ENCODE peak calls at places on chromosomes 16 and 17, in ten cellular contexts. One of them, this sample, is unnamed.
A peak's percentile ranks its signal among the peaks of the same experiment; 100 is the strongest.

GRCh38 chr17:2181206-2181983 is 122.2 kb downstream of the SMG6 start:
- DNase-seq in right lobe of liver: peak; percentile 35
- DNase-seq in RWPE2: no peak
- DNase-seq in neural progenitor cell: peak; percentile 38
- DNase-seq in sigmoid colon: peak; percentile 94
- DNase-seq in ovary: peak; percentile 76
- DNase-seq in testis: peak; percentile 65
- DNase-seq in cardiac muscle cell: peak; percentile 84
- DNase-seq in GM23248: peak; percentile 97
- DNase-seq in H1: no peak
- DNase-seq in this sample: no peak

GRCh38 chr17:67566656-67567055 is 151.1 kb upstream of the NOL11 start:
- DNase-seq in GM23248: no peak
- DNase-seq in cardiac muscle cell: no peak
- DNase-seq in H1: no peak
- DNase-seq in right lobe of liver: no peak
- DNase-seq in RWPE2: no peak
- DNase-seq in sigmoid colon: no peak
- DNase-seq in ovary: no peak
- DNase-seq in testis: no peak
- DNase-seq in neural progenitor cell: no peak
- DNase-seq in this sample: no peak

GRCh38 chr17:34703533-34703932 is 124.2 kb downstream of the TMEM132E start:
- DNase-seq in H1: no peak
- DNase-seq in GM23248: peak; percentile 60
- DNase-seq in cardiac muscle cell: peak; percentile 92
- DNase-seq in RWPE2: no peak
- DNase-seq in testis: peak; percentile 73
- DNase-seq in right lobe of liver: peak; percentile 25
- DNase-seq in ovary: no peak
- DNase-seq in sigmoid colon: no peak
- DNase-seq in neural progenitor cell: peak; percentile 96
- DNase-seq in this sample: no peak

GRCh38 chr17:64057701-64058263 is 37.3 kb upstream of the ICAM2 start:
- DNase-seq in GM23248: no peak
- DNase-seq in H1: no peak
- DNase-seq in cardiac muscle cell: no peak
- DNase-seq in RWPE2: no peak
- DNase-seq in sigmoid colon: no peak
- DNase-seq in testis: no peak
- DNase-seq in ovary: no peak
- DNase-seq in right lobe of liver: no peak
- DNase-seq in neural progenitor cell: no peak
- DNase-seq in this sample: no peak

GRCh38 chr16:66446737-66447136 is 19.6 kb downstream of the BEAN1 start:
- DNase-seq in testis: no peak
- DNase-seq in right lobe of liver: peak; percentile 63
- DNase-seq in GM23248: no peak
- DNase-seq in sigmoid colon: peak; percentile 38
- DNase-seq in cardiac muscle cell: no peak
- DNase-seq in RWPE2: no peak
- DNase-seq in neural progenitor cell: no peak
- DNase-seq in ovary: no peak
- DNase-seq in H1: no peak
- DNase-seq in this sample: peak; percentile 32

GRCh38 chr17:43940630-43941029 is 1.6 kb downstream of the PPY start:
- DNase-seq in neural progenitor cell: peak; percentile 77
- DNase-seq in testis: peak; percentile 36
- DNase-seq in RWPE2: no peak
- DNase-seq in GM23248: peak; percentile 59
- DNase-seq in ovary: no peak
- DNase-seq in H1: no peak
- DNase-seq in sigmoid colon: no peak
- DNase-seq in right lobe of liver: no peak
- DNase-seq in cardiac muscle cell: peak; percentile 81
- DNase-seq in this sample: no peak

GRCh38 chr17:74842599-74843351 is 16.9 kb downstream of the GRIN2C start:
- DNase-seq in sigmoid colon: no peak
- DNase-seq in H1: no peak
- DNase-seq in RWPE2: no peak
- DNase-seq in cardiac muscle cell: peak; percentile 79
- DNase-seq in neural progenitor cell: peak; percentile 89
- DNase-seq in right lobe of liver: peak; percentile 79
- DNase-seq in testis: peak; percentile 79
- DNase-seq in ovary: peak; percentile 81
- DNase-seq in GM23248: peak; percentile 85
- DNase-seq in this sample: no peak

GRCh38 chr17:17845046-17845775 is 8.4 kb upstream of the SREBF1 start:
- DNase-seq in sigmoid colon: no peak
- DNase-seq in ovary: peak; percentile 31
- DNase-seq in H1: no peak
- DNase-seq in neural progenitor cell: no peak
- DNase-seq in RWPE2: no peak
- DNase-seq in right lobe of liver: no peak
- DNase-seq in testis: no peak
- DNase-seq in cardiac muscle cell: no peak
- DNase-seq in GM23248: no peak
- DNase-seq in this sample: no peak

GRCh38 chr16:14199199-14199598 is 128.1 kb downstream of the MRTFB start:
- DNase-seq in GM23248: no peak
- DNase-seq in cardiac muscle cell: no peak
- DNase-seq in right lobe of liver: no peak
- DNase-seq in neural progenitor cell: no peak
- DNase-seq in H1: no peak
- DNase-seq in testis: no peak
- DNase-seq in ovary: no peak
- DNase-seq in sigmoid colon: no peak
- DNase-seq in RWPE2: no peak
- DNase-seq in this sample: no peak

GRCh38 chr17:74512624-74513084 is 18.6 kb downstream of the CD300LB start:
- DNase-seq in RWPE2: no peak
- DNase-seq in cardiac muscle cell: peak; percentile 1
- DNase-seq in H1: no peak
- DNase-seq in right lobe of liver: no peak
- DNase-seq in sigmoid colon: no peak
- DNase-seq in testis: no peak
- DNase-seq in neural progenitor cell: no peak
- DNase-seq in GM23248: peak; percentile 94
- DNase-seq in ovary: no peak
- DNase-seq in this sample: no peak

GRCh38 chr17:18070861-18071340 is 16.8 kb upstream of the DRG2 start:
- DNase-seq in ovary: no peak
- DNase-seq in sigmoid colon: no peak
- DNase-seq in testis: no peak
- DNase-seq in GM23248: peak; percentile 68
- DNase-seq in cardiac muscle cell: peak; percentile 34
- DNase-seq in neural progenitor cell: peak; percentile 49
- DNase-seq in right lobe of liver: no peak
- DNase-seq in RWPE2: no peak
- DNase-seq in H1: no peak
- DNase-seq in this sample: no peak

GRCh38 chr17:16519021-16519420 is 27.0 kb upstream of the LRRC75A start:
- DNase-seq in RWPE2: no peak
- DNase-seq in testis: no peak
- DNase-seq in GM23248: no peak
- DNase-seq in H1: no peak
- DNase-seq in cardiac muscle cell: no peak
- DNase-seq in neural progenitor cell: no peak
- DNase-seq in sigmoid colon: no peak
- DNase-seq in ovary: no peak
- DNase-seq in right lobe of liver: no peak
- DNase-seq in this sample: no peak

GRCh38 chr16:67779256-67780014 is 26.9 kb downstream of the RANBP10 start:
- DNase-seq in RWPE2: no peak
- DNase-seq in neural progenitor cell: no peak
- DNase-seq in sigmoid colon: no peak
- DNase-seq in right lobe of liver: no peak
- DNase-seq in GM23248: no peak
- DNase-seq in H1: no peak
- DNase-seq in cardiac muscle cell: no peak
- DNase-seq in ovary: no peak
- DNase-seq in testis: no peak
- DNase-seq in this sample: no peak

GRCh38 chr16:8958344-8958808 is 5.3 kb downstream of the USP7 start:
- DNase-seq in neural progenitor cell: peak; percentile 32
- DNase-seq in RWPE2: no peak
- DNase-seq in ovary: no peak
- DNase-seq in right lobe of liver: no peak
- DNase-seq in testis: peak; percentile 35
- DNase-seq in GM23248: peak; percentile 92
- DNase-seq in cardiac muscle cell: no peak
- DNase-seq in sigmoid colon: peak; percentile 76
- DNase-seq in H1: no peak
- DNase-seq in this sample: peak; percentile 79
- H3K4me3 ChIP-seq in neural progenitor cell: no peak overlapping the region
- H3K4me3 ChIP-seq in RWPE2: no peak overlapping the region
- H3K4me3 ChIP-seq in ovary: no peak overlapping the region
- H3K4me3 ChIP-seq in right lobe of liver: no peak overlapping the region
- H3K4me3 ChIP-seq in testis: no peak overlapping the region
- H3K4me3 ChIP-seq in GM23248: peak overlapping the region; percentile 47
- H3K4me3 ChIP-seq in cardiac muscle cell: no peak overlapping the region
- H3K4me3 ChIP-seq in sigmoid colon: no peak overlapping the region
- H3K4me3 ChIP-seq in H1: no peak overlapping the region
- H3K4me3 ChIP-seq in this sample: peak overlapping the region; percentile 48

GRCh38 chr17:48556534-48557401 is 11.9 kb upstream of the HOXB2 start:
- DNase-seq in testis: no peak
- DNase-seq in GM23248: peak; percentile 42
- DNase-seq in H1: no peak
- DNase-seq in sigmoid colon: no peak
- DNase-seq in RWPE2: no peak
- DNase-seq in neural progenitor cell: no peak
- DNase-seq in right lobe of liver: no peak
- DNase-seq in ovary: no peak
- DNase-seq in cardiac muscle cell: no peak
- DNase-seq in this sample: no peak

GRCh38 chr17:48559609-48560451 is 14.9 kb upstream of the HOXB2 start:
- DNase-seq in ovary: no peak
- DNase-seq in right lobe of liver: no peak
- DNase-seq in H1: no peak
- DNase-seq in RWPE2: no peak
- DNase-seq in neural progenitor cell: no peak
- DNase-seq in testis: no peak
- DNase-seq in sigmoid colon: no peak
- DNase-seq in cardiac muscle cell: no peak
- DNase-seq in GM23248: no peak
- DNase-seq in this sample: no peak

GRCh38 chr17:48558057-48558456 is 13.1 kb upstream of the HOXB2 start:
- DNase-seq in H1: no peak
- DNase-seq in ovary: no peak
- DNase-seq in right lobe of liver: no peak
- DNase-seq in cardiac muscle cell: no peak
- DNase-seq in testis: no peak
- DNase-seq in neural progenitor cell: no peak
- DNase-seq in RWPE2: no peak
- DNase-seq in GM23248: no peak
- DNase-seq in sigmoid colon: peak; percentile 73
- DNase-seq in this sample: no peak

GRCh38 chr17:48560452-48560817 is 15.5 kb upstream of the HOXB2 start:
- DNase-seq in GM23248: no peak
- DNase-seq in cardiac muscle cell: no peak
- DNase-seq in H1: no peak
- DNase-seq in sigmoid colon: no peak
- DNase-seq in right lobe of liver: no peak
- DNase-seq in ovary: no peak
- DNase-seq in testis: no peak
- DNase-seq in neural progenitor cell: no peak
- DNase-seq in RWPE2: no peak
- DNase-seq in this sample: no peak

DNA sequence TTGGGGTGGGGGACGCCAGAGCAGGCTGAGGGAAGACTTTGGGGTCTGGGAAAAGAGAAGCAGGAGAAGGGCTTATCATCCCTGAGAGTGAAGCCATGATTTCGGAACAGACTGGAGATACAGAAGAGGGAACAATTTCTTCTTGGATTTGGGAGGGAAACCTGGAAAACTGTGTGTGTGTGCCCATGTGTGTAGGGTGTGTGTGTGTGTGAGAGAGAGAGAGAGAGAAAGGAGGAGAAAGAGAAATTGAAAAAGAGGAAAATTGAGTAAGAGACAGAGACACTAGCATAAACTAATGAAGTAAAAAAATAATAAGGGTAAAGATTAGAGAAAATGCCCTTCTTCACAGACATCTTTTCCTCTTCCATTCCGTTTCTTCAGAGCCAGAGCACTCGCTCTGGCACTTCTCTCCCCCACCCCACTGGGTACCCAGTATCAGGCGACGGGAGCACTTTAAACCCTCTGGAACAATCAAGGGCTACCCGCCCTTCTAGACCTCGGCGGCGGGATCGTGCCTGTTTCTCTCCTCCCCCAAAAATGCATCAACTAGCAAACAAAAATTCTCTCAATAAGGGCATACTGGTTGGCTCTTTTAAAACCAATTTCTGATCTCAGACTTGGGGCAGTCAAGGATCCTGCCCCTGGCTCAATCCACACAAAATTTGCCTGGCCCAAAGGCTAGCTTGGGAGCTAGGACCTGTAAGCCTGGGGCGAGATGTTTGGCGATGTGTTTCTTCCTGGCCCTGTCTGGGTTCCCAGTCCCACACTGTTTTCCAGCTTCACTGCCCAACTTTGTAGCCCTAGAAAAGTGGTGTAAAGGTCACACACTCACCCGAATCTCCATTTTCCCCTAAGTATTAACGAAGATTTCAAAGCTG is 14.1 kb upstream of the HOXB2 start:
- DNase-seq in cardiac muscle cell: no peak
- DNase-seq in ovary: no peak
- DNase-seq in right lobe of liver: no peak
- DNase-seq in neural progenitor cell: no peak
- DNase-seq in H1: no peak
- DNase-seq in GM23248: no peak
- DNase-seq in RWPE2: no peak
- DNase-seq in testis: no peak
- DNase-seq in sigmoid colon: peak; percentile 55
- DNase-seq in this sample: no peak
- H3K27ac ChIP-seq in cardiac muscle cell: no peak overlapping the region
- H3K27ac ChIP-seq in ovary: no peak overlapping the region
- H3K27ac ChIP-seq in right lobe of liver: peak overlapping the region; percentile 1
- H3K27ac ChIP-seq in neural progenitor cell: no peak overlapping the region
- H3K27ac ChIP-seq in H1: no peak overlapping the region
- H3K27ac ChIP-seq in GM23248: no peak overlapping the region
- H3K27ac ChIP-seq in RWPE2: no peak overlapping the region
- H3K27ac ChIP-seq in testis: no peak overlapping the region
- H3K27ac ChIP-seq in sigmoid colon: peak overlapping the region; percentile 95
- H3K27ac ChIP-seq in this sample: peak overlapping the region; percentile 41

GRCh38 chr17:62778990-62779681 is 29.0 kb downstream of the MARCHF10 start:
- DNase-seq in sigmoid colon: no peak
- DNase-seq in RWPE2: peak; percentile 99
- DNase-seq in H1: no peak
- DNase-seq in ovary: peak; percentile 43
- DNase-seq in cardiac muscle cell: no peak
- DNase-seq in GM23248: peak; percentile 98
- DNase-seq in testis: peak; percentile 26
- DNase-seq in neural progenitor cell: no peak
- DNase-seq in right lobe of liver: no peak
- DNase-seq in this sample: no peak
- H3K4me3 ChIP-seq in sigmoid colon: no peak overlapping the region
- H3K4me3 ChIP-seq in RWPE2: no peak overlapping the region
- H3K4me3 ChIP-seq in H1: no peak overlapping the region
- H3K4me3 ChIP-seq in ovary: no peak overlapping the region
- H3K4me3 ChIP-seq in cardiac muscle cell: no peak overlapping the region
- H3K4me3 ChIP-seq in GM23248: peak overlapping the region; percentile 58
- H3K4me3 ChIP-seq in testis: no peak overlapping the region
- H3K4me3 ChIP-seq in neural progenitor cell: no peak overlapping the region
- H3K4me3 ChIP-seq in right lobe of liver: no peak overlapping the region
- H3K4me3 ChIP-seq in this sample: no peak overlapping the region

GRCh38 chr17:47297661-47298400 is 25.9 kb upstream of the EFCAB13 start:
- DNase-seq in GM23248: no peak
- DNase-seq in ovary: no peak
- DNase-seq in right lobe of liver: no peak
- DNase-seq in neural progenitor cell: no peak
- DNase-seq in testis: no peak
- DNase-seq in sigmoid colon: no peak
- DNase-seq in RWPE2: no peak
- DNase-seq in H1: no peak
- DNase-seq in cardiac muscle cell: no peak
- DNase-seq in this sample: no peak
- H3K27ac ChIP-seq in GM23248: no peak overlapping the region
- H3K27ac ChIP-seq in ovary: no peak overlapping the region
- H3K27ac ChIP-seq in right lobe of liver: no peak overlapping the region
- H3K27ac ChIP-seq in neural progenitor cell: no peak overlapping the region
- H3K27ac ChIP-seq in testis: no peak overlapping the region
- H3K27ac ChIP-seq in sigmoid colon: peak overlapping the region; percentile 47
- H3K27ac ChIP-seq in RWPE2: no peak overlapping the region
- H3K27ac ChIP-seq in H1: no peak overlapping the region
- H3K27ac ChIP-seq in cardiac muscle cell: no peak overlapping the region
- H3K27ac ChIP-seq in this sample: no peak overlapping the region